ENCODE peak calls at places on chromosome 5, in four cellular contexts. V is cardiac muscle cell, R is mesothelial cell of epicardium, C is tibial nerve. Q is an unnamed sample.

GRCh38 chr5:100901851-100902341 is 1.2 kb downstream of the ST8SIA4 start:
- DNase-seq in V (peak), R (no peak), C (no peak), Q (peak)

GRCh38 chr5:123659006-123659405 is 147.0 kb downstream of the CSNK1G3 start:
- DNase-seq in R (no peak), V (no peak), C (no peak), Q (no peak)

GRCh38 chr5:45696206-45696836 is at the start of gene HCN1:
- DNase-seq in V (peak), R (peak), C (peak), Q (peak)

GRCh38 chr5:6371079-6371810 is 7.1 kb downstream of the MED10 start:
- DNase-seq in V (no peak), R (no peak), C (no peak), Q (no peak)

GRCh38 chr5:76999451-76999850 is 30.8 kb upstream of the AGGF1 start:
- DNase-seq in V (peak), C (no peak), R (no peak), Q (no peak)

GRCh38 chr5:178341091-178341960 is 108.7 kb upstream of the PHYKPL start:
- DNase-seq in V (no peak), R (no peak), C (no peak), Q (no peak)

GRCh38 chr5:10797246-10797645 is 36.2 kb upstream of the DAP start:
- DNase-seq in V (peak), R (no peak), C (no peak), Q (no peak)

GRCh38 chr5:52544738-52545137 is 243.0 kb upstream of the ITGA1 start:
- DNase-seq in C (no peak), R (no peak), V (no peak), Q (no peak)

GRCh38 chr5:146331257-146331822 is 7.3 kb upstream of the POU4F3 start:
- DNase-seq in R (no peak), V (no peak), C (no peak), Q (no peak)

GRCh38 chr5:177608243-177609075 is 8.5 kb downstream of the B4GALT7 start:
- DNase-seq in R (no peak), C (no peak), V (no peak), Q (no peak)

GRCh38 chr5:154608531-154609011 is 130.5 kb upstream of the HAND1 start:
- DNase-seq in R (no peak), V (no peak), C (no peak), Q (no peak)

GRCh38 chr5:72146056-72146455 is 38.8 kb downstream of the MAP1B start:
- DNase-seq in C (no peak), R (no peak), V (no peak), Q (no peak)

GRCh38 chr5:37471666-37472197 is 92.6 kb downstream of the WDR70 start:
- DNase-seq in R (no peak), V (no peak), C (no peak), Q (no peak)

GRCh38 chr5:116455061-116455460 is 119.6 kb downstream of the SEMA6A start:
- DNase-seq in V (peak), C (no peak), R (no peak), Q (no peak)

GRCh38 chr5:38483788-38484398 is 72.6 kb downstream of the LIFR start:
- DNase-seq in C (no peak), V (no peak), R (no peak), Q (no peak)
- TF ChIP-seq CTCF in C (no peak), V (no peak), R (no peak), Q (no peak)

GRCh38 chr5:522899-523657 is 1.2 kb downstream of the SLC9A3 start:
- DNase-seq in V (no peak), C (no peak), R (no peak), Q (no peak)
- TF ChIP-seq CTCF in V (no peak), C (no peak), R (no peak), Q (no peak)

GRCh38 chr5:35213608-35214007 is 16.7 kb downstream of the PRLR start:
- DNase-seq in R (no peak), C (no peak), V (no peak), Q (no peak)
- TF ChIP-seq CTCF in R (no peak), C (no peak), V (no peak), Q (no peak)

GRCh38 chr5:38757451-38758245 is 88.2 kb upstream of the OSMR start:
- DNase-seq in C (no peak), R (no peak), V (peak), Q (no peak)

GRCh38 chr5:38752622-38753021 is 93.2 kb upstream of the OSMR start:
- DNase-seq in C (no peak), V (no peak), R (no peak), Q (no peak)

GRCh38 chr5:38756068-38756467 is 89.7 kb upstream of the OSMR start:
- DNase-seq in R (no peak), C (no peak), V (no peak), Q (no peak)

GRCh38 chr5:38753776-38754175 is 92.0 kb upstream of the OSMR start:
- DNase-seq in V (peak), C (no peak), R (no peak), Q (no peak)

DNA sequence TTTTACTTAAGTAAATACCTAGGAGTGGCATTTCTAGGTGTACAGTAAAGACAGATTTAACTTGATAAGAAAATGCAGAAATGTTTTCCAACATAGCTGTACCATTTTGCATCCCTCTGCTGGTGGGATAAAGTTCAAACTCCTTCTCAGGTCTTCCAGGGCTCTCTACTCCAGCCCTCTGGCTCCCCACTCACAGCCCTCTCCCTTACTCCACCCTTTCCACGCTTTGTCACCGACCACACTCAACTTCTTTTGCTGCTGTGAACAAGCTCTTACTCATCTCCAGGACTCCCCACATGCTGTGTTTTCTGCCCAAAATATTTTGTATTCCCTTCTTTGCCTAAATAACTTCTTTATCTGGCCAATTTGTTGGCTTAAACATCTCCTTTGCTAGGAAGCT is 90.6 kb upstream of the OSMR start:
- DNase-seq in V (peak), R (no peak), C (no peak), Q (no peak)
- TF ChIP-seq CTCF in V (no peak), R (no peak), C (no peak), Q (no peak)

GRCh38 chr5:127830157-127830556 is 127.0 kb downstream of the CCDC192 start:
- DNase-seq in V (no peak), C (no peak), R (no peak), Q (no peak)

GRCh38 chr5:127830829-127831598 is 127.8 kb downstream of the CCDC192 start:
- DNase-seq in R (no peak), V (no peak), C (no peak), Q (no peak)

GRCh38 chr5:127832057-127832456 is 128.9 kb downstream of the CCDC192 start:
- DNase-seq in R (no peak), C (no peak), V (no peak), Q (no peak)

GRCh38 chr5:127838661-127839060 is 135.5 kb downstream of the CCDC192 start:
- DNase-seq in V (peak), R (no peak), C (no peak), Q (no peak)

DNA sequence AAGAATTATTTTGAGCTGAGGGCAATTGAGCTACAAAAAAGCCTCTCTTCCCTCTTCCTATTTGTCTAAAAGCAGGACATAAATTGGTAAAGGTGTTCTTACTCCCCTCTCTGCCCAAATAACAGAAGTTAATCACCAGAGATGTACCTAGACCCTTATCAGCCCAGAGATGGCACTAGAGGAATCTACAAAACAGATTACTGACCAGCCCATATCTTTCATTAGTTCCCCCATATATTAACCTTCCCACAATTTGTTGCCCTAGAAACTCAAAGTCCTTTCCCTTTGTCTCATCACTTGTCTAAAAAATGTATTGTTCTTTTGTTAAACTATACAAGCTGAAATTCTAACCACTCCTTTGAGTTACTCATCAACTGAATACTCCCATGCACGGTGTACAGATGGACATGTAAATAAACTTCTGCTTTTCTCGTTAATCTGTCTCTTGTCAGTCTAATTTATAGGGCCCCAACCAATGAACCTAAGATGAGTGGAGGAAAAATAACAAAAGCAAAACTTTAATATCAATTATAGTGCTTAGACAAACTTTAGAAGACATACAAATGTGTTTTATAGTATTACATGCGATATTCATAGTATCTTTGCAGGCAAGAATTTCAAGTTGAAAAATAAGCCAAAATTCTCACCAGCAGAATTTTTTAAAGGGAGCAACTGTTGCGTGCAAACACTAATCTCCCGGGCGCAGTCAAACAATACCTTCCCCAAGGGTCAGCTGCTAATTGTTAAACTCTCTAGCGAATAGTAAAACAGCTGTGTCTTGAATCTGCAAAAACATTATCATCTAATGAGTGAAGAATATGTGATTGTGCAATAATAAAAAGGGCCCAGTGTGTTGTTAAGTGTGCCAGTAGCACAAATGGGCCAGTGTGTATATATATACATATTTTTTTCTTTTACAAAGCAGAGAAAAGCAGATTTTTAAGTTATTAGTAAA is 131.1 kb downstream of the CCDC192 start:
- DNase-seq in C (no peak), R (no peak), V (peak), Q (no peak)
- TF ChIP-seq CTCF in C (no peak), R (no peak), V (no peak), Q (no peak)

GRCh38 chr5:103409013-103409670 is 150.6 kb downstream of the MACIR start:
- DNase-seq in R (no peak), V (no peak), C (no peak), Q (no peak)

GRCh38 chr5:103411721-103412120 is 150.9 kb downstream of the NUDT12 start:
- DNase-seq in V (no peak), R (no peak), C (no peak), Q (no peak)

GRCh38 chr5:103407399-103407798 is 148.8 kb downstream of the MACIR start:
- DNase-seq in R (no peak), C (no peak), V (no peak), Q (no peak)

GRCh38 chr5:103410174-103410573 is 151.6 kb downstream of the MACIR start:
- DNase-seq in C (no peak), R (no peak), V (no peak), Q (no peak)

GRCh38 chr5:103408408-103408807 is 149.8 kb downstream of the MACIR start:
- DNase-seq in C (no peak), R (no peak), V (no peak), Q (no peak)
- TF ChIP-seq CTCF in C (no peak), R (no peak), V (no peak), Q (no peak)

DNA sequence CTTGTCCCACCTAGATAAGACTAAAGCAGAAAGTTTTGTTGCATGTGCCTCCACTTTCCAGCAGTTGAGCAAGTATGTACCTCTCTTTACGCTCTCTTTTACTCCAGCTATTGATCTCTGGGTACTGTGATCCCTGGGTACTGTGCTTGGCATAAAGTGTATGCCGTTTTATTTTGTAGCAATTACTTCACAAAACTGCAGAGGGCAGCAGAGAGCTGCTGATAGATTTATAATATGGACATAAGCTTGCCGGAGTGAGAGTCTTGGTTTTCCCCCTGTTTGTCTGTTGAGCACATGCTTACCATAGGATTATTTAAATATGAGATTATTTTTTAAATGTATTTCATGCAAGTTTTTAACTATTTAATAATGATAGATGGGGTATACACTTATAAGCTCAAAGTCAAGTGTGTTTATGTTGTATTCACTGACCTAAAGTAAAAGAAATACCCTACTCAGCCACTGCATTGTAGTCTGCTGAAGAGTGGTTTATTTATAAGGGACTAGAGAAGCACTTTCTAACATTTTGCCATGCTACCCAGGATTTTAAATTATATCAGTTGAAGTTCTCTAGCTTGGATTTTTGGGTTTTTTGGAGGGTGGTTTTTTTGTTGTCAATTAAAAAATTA is 13.0 kb downstream of the TTC1 start:
- DNase-seq in C (no peak), R (peak), V (peak), Q (peak)
- TF ChIP-seq CTCF in C (peak), R (peak), V (peak), Q (peak)

GRCh38 chr5:92644271-92644886 is 936.6 kb downstream of the NR2F1-AS1 start:
- DNase-seq in R (no peak), C (no peak), V (peak), Q (no peak)
- TF ChIP-seq CTCF in R (no peak), C (no peak), V (no peak), Q (no peak)

Q was measured in GM10248.